ENCODE peak calls at places on chromosomes 12 and 14, in four cellular contexts. D is 8988T; U is islet precursor cell; F is stimulated activated CD4-positive, alpha-beta T cell treated with anti-CD3 and anti-CD28 coated beads, Interleukin-15, amount 100 ng/mL, for 1 hour. O is an unnamed sample.

GRCh38 chr12:120801146-120801545 is 75.5 kb downstream of the ACADS start:
- DNase-seq in D (no peak), U (no peak), F (no peak), O (no peak)

GRCh38 chr12:94829552-94829951 is 173.9 kb downstream of the NDUFA12 start:
- DNase-seq in D (no peak), U (no peak), F (no peak), O (no peak)

GRCh38 chr14:50501642-50502041 is 30.7 kb downstream of the MAP4K5 start:
- DNase-seq in D (no peak), U (no peak), F (no peak), O (no peak)

GRCh38 chr14:56512521-56512920 is 67.1 kb upstream of the TMEM260 start:
- DNase-seq in D (no peak), U (no peak), F (no peak), O (no peak)

GRCh38 chr12:113242018-113242418 is 20.8 kb downstream of the TPCN1 start:
- DNase-seq in D (no peak), U (peak), F (no peak), O (no peak)

GRCh38 chr14:104881369-104881979 is 16.4 kb downstream of the CEP170B start:
- DNase-seq in D (no peak), U (no peak), F (no peak), O (no peak)

GRCh38 chr14:100165376-100165775 is 5.9 kb upstream of the DEGS2 start:
- DNase-seq in D (no peak), U (peak), F (no peak), O (no peak)

GRCh38 chr12:50985322-50985721 is 33.0 kb downstream of the HIGD1C start:
- DNase-seq in D (no peak), U (peak), F (no peak), O (no peak)

GRCh38 chr12:85782711-85783110 is 53.5 kb downstream of the RASSF9 start:
- DNase-seq in D (no peak), U (peak), F (no peak), O (no peak)

GRCh38 chr12:75784591-75784990 is 247.0 kb downstream of the PHLDA1 start:
- DNase-seq in D (no peak), U (peak), F (no peak), O (no peak)

GRCh38 chr12:75959060-75959459 is 72.5 kb downstream of the PHLDA1 start:
- DNase-seq in D (no peak), U (no peak), F (no peak), O (no peak)

GRCh38 chr14:104732931-104733681 is 9.1 kb downstream of the ADSS1 start:
- DNase-seq in D (no peak), U (no peak), F (no peak), O (no peak)

GRCh38 chr14:99393059-99393655 is 87.5 kb downstream of the SETD3 start:
- DNase-seq in D (peak), U (no peak), F (no peak), O (no peak)

GRCh38 chr12:76784600-76785051 is 20.7 kb downstream of the ZDHHC17 start:
- DNase-seq in D (no peak), U (no peak), F (no peak), O (no peak)

GRCh38 chr12:47838286-47838931 is 18.7 kb upstream of the HDAC7 start:
- DNase-seq in D (no peak), U (peak), F (no peak), O (no peak)

GRCh38 chr12:80966001-80966400 is 28.3 kb upstream of the LIN7A start:
- DNase-seq in D (no peak), U (no peak), F (no peak), O (no peak)

GRCh38 chr12:114221976-114222630 is 183.8 kb downstream of the TBX5 start:
- DNase-seq in D (no peak), U (peak), F (no peak), O (no peak)

GRCh38 chr14:20679907-20680306 is 4.5 kb upstream of the RNASE4 start:
- DNase-seq in D (no peak), U (no peak), F (no peak), O (no peak)

GRCh38 chr12:22334696-22335290 is at the start of gene ST8SIA1:
- DNase-seq in D (peak), U (peak), F (peak), O (peak)

GRCh38 chr14:104794641-104795467 is 694 bp downstream of the AKT1 start:
- DNase-seq in D (peak), U (peak), F (no peak), O (no peak)

GRCh38 chr14:45287609-45288008 is 34.6 kb upstream of the MIS18BP1 start:
- DNase-seq in D (no peak), U (no peak), F (no peak), O (no peak)

GRCh38 chr12:93137656-93138612 is 208.8 kb upstream of the EEA1 start:
- DNase-seq in D (no peak), U (peak), F (no peak), O (no peak)

GRCh38 chr14:77598366-77599050 is 17.9 kb downstream of the SPTLC2 start:
- DNase-seq in D (no peak), U (no peak), F (no peak), O (no peak)

GRCh38 chr14:75343914-75344313 is 65.3 kb downstream of the FOS start:
- DNase-seq in D (no peak), U (no peak), F (no peak), O (no peak)

GRCh38 chr14:69827560-69827959 is 30.5 kb upstream of the SLC10A1 start:
- DNase-seq in D (no peak), U (no peak), F (no peak), O (no peak)

GRCh38 chr12:46071769-46072624 is 81.6 kb upstream of the SCAF11 start:
- DNase-seq in D (no peak), U (peak), F (peak), O (peak)

GRCh38 chr12:47954467-47955045 is 8.8 kb upstream of the TMEM106C start:
- DNase-seq in D (no peak), U (peak), F (no peak), O (no peak)

GRCh38 chr12:85836716-85837100 is 499 bp upstream of the RASSF9 start:
- DNase-seq in D (no peak), U (no peak), F (no peak), O (no peak)

GRCh38 chr12:14443531-14443930 is 78.0 kb downstream of the ATF7IP start:
- DNase-seq in D (no peak), U (no peak), F (no peak), O (no peak)

GRCh38 chr12:113850309-113851056 is 115.6 kb downstream of the RBM19 start:
- DNase-seq in D (no peak), U (no peak), F (no peak), O (no peak)

GRCh38 chr12:12398026-12398859 is 41.4 kb downstream of the BORCS5 start:
- DNase-seq in D (no peak), U (no peak), F (no peak), O (no peak)

GRCh38 chr14:22602011-22602410 is 3.9 kb downstream of the ABHD4 start:
- DNase-seq in D (no peak), U (no peak), F (no peak), O (no peak)